ENCODE peak calls at places on chromosomes 12 and 14, in eight cellular contexts. Q is CD4-positive, CD25-positive, alpha-beta regulatory T cell; K is bronchial epithelial cell; T is PC-9; I is CD8-positive, alpha-beta T cell; D is transverse colon; W is IMR-90; O is RWPE2. U is an unnamed sample. For H3K36me3, the result is how much of the 10 kb centered on the place peaks cover.

GRCh38 chr12:39103552-39104165 is 198.3 kb upstream of the CPNE8 start:
- DNase-seq in O (no peak), K (peak), D (no peak), W (no peak), I (no peak), T (peak), Q (peak), U (no peak)

GRCh38 chr14:89017417-89017816 is 193.0 kb downstream of the TTC8 start:
- DNase-seq in T (no peak), O (no peak), K (no peak), Q (no peak), D (no peak), I (no peak), W (peak), U (no peak)

GRCh38 chr12:96720363-96720705 is 186.7 kb upstream of the NEDD1 start:
- DNase-seq in O (no peak), T (peak), I (peak), D (peak), W (no peak), K (no peak), Q (peak), U (no peak)

GRCh38 chr12:77995436-77996167 is 164.9 kb downstream of the NAV3 start:
- DNase-seq in W (peak), D (no peak), O (no peak), Q (no peak), T (no peak), I (no peak), K (peak), U (no peak)

GRCh38 chr12:11228268-11228879 is 41.1 kb downstream of the PRB3 start:
- DNase-seq in Q (peak), O (no peak), W (peak), I (no peak), T (peak), K (peak), D (peak), U (no peak)

GRCh38 chr12:56987551-56988053 is 18.7 kb downstream of the ZBTB39 start:
- DNase-seq in D (peak), K (peak), Q (peak), T (peak), O (no peak), I (peak), W (peak), U (no peak)

GRCh38 chr12:41014643-41015020 is 173.5 kb upstream of the PDZRN4 start:
- DNase-seq in W (peak), D (no peak), K (peak), I (no peak), O (no peak), Q (no peak), T (no peak), U (no peak)

GRCh38 chr12:25690996-25691864 is 138.1 kb upstream of the LMNTD1 start:
- DNase-seq in Q (no peak), I (no peak), D (no peak), O (no peak), T (no peak), K (no peak), W (no peak), U (no peak)

GRCh38 chr14:86296173-86296572 is 766.2 kb downstream of the FLRT2 start:
- DNase-seq in I (no peak), D (no peak), W (peak), O (no peak), Q (no peak), T (no peak), K (no peak), U (no peak)

GRCh38 chr12:8969861-8970411 is 19.4 kb upstream of the KLRG1 start:
- DNase-seq in O (no peak), T (no peak), W (no peak), K (no peak), Q (no peak), I (no peak), D (no peak), U (no peak)

GRCh38 chr12:66025477-66025876 is 105.1 kb downstream of the LLPH start:
- DNase-seq in Q (no peak), T (no peak), W (no peak), K (no peak), O (no peak), D (no peak), I (no peak), U (no peak)

GRCh38 chr12:47977772-47978597 is 14.6 kb downstream of the TMEM106C start:
- DNase-seq in K (no peak), T (no peak), O (no peak), Q (no peak), I (no peak), D (no peak), W (no peak), U (no peak)

GRCh38 chr12:27213830-27214787 is 30.0 kb upstream of the STK38L start:
- DNase-seq in Q (no peak), O (no peak), I (no peak), T (no peak), W (no peak), D (no peak), K (no peak), U (no peak)

GRCh38 chr12:108691995-108692808 is 39.1 kb downstream of the CORO1C start:
- DNase-seq in Q (no peak), O (no peak), I (no peak), K (peak), D (peak), T (peak), W (peak), U (no peak)

GRCh38 chr12:129193263-129193871 is 340.1 kb downstream of the GLT1D1 start:
- DNase-seq in D (peak), Q (no peak), W (no peak), O (no peak), T (no peak), I (no peak), K (peak), U (no peak)

GRCh38 chr14:101123639-101124525 is 220.4 kb upstream of the RTL1 start:
- DNase-seq in Q (no peak), I (peak), T (no peak), W (no peak), K (no peak), O (no peak), D (no peak), U (no peak)

GRCh38 chr12:64893961-64894360 is 69.5 kb downstream of the TBC1D30 start:
- DNase-seq in O (no peak), T (no peak), Q (no peak), W (peak), K (peak), I (no peak), D (no peak), U (no peak)

GRCh38 chr12:58176296-58176869 is 235.0 kb downstream of the ATP23 start:
- DNase-seq in T (peak), I (no peak), K (peak), D (peak), O (no peak), W (peak), Q (no peak), U (no peak)

GRCh38 chr12:31471061-31471460 is 119.9 kb downstream of the DENND5B start:
- DNase-seq in W (no peak), D (no peak), O (no peak), I (no peak), Q (no peak), T (peak), K (no peak), U (no peak)

GRCh38 chr12:10186299-10186698 is 7.5 kb downstream of the TMEM52B start:
- DNase-seq in K (no peak), T (no peak), Q (no peak), O (no peak), W (no peak), D (peak), I (no peak), U (no peak)

GRCh38 chr12:46537387-46537959 is 164.9 kb upstream of the SLC38A2 start:
- DNase-seq in D (no peak), K (no peak), O (no peak), Q (no peak), T (no peak), I (no peak), W (no peak), U (no peak)

GRCh38 chr14:65032319-65032718 is 45.6 kb downstream of the FNTB start:
- DNase-seq in O (no peak), I (no peak), T (no peak), D (peak), Q (no peak), W (no peak), K (no peak), U (no peak)

GRCh38 chr12:76031081-76031413 is 529 bp downstream of the PHLDA1 start:
- DNase-seq in W (no peak), D (no peak), O (no peak), K (no peak), T (no peak), Q (no peak), I (no peak), U (no peak)

GRCh38 chr14:101665478-101666078 is 95.9 kb upstream of the PPP2R5C start:
- DNase-seq in K (peak), D (peak), O (no peak), Q (peak), I (no peak), T (peak), W (peak), U (no peak)

GRCh38 chr14:71362282-71362681 is 455.0 kb downstream of the PCNX1 start:
- DNase-seq in W (no peak), I (no peak), K (no peak), Q (no peak), D (no peak), T (no peak), O (no peak), U (no peak)

GRCh38 chr12:109795023-109795422 is 38.2 kb downstream of the TRPV4 start:
- DNase-seq in K (peak), D (no peak), Q (no peak), I (no peak), T (no peak), W (peak), O (no peak), U (no peak)

GRCh38 chr12:57135939-57136338 is 7.7 kb downstream of the LRP1 start:
- DNase-seq in O (no peak), K (no peak), Q (no peak), I (no peak), D (no peak), T (no peak), W (peak), U (no peak)

GRCh38 chr14:68916358-68916757 is 62.7 kb downstream of the ACTN1 start:
- DNase-seq in O (no peak), W (no peak), Q (no peak), T (no peak), I (no peak), D (no peak), K (no peak), U (no peak)

GRCh38 chr12:42873401-42873800 is 283.9 kb upstream of the PRICKLE1 start:
- DNase-seq in I (no peak), Q (no peak), D (no peak), T (no peak), O (no peak), W (peak), K (peak), U (no peak)

GRCh38 chr12:44618960-44619359 is 257.2 kb downstream of the NELL2 start:
- DNase-seq in O (no peak), D (no peak), K (no peak), I (no peak), T (no peak), Q (no peak), W (no peak), U (no peak)

GRCh38 chr12:71556881-71557280 is 106.8 kb downstream of the ZFC3H1 start:
- DNase-seq in D (no peak), T (peak), Q (no peak), W (peak), K (peak), O (peak), I (no peak), U (no peak)

GRCh38 chr12:67885370-67886169 is 103.7 kb upstream of the IFNG-AS1 start:
- DNase-seq in I (no peak), D (no peak), W (no peak), O (no peak), K (no peak), T (no peak), Q (no peak), U (no peak)

GRCh38 chr14:95659986-95660385 is 26.2 kb upstream of the TCL1B start:
- DNase-seq in D (no peak), O (no peak), Q (no peak), K (no peak), T (no peak), W (no peak), I (no peak), U (no peak)

GRCh38 chr14:87230726-87231125 is 762.3 kb downstream of the GALC start:
- DNase-seq in O (no peak), W (no peak), T (no peak), I (no peak), Q (no peak), D (no peak), K (no peak), U (no peak)

GRCh38 chr12:6367969-6368892 is 7.1 kb downstream of the SCNN1A start:
- DNase-seq in O (no peak), W (no peak), I (no peak), D (no peak), T (no peak), K (no peak), Q (no peak), U (no peak)

GRCh38 chr12:103673891-103674375 is 86.9 kb downstream of the STAB2 start:
- DNase-seq in W (no peak), Q (no peak), I (no peak), O (no peak), D (peak), T (no peak), K (no peak), U (no peak)

GRCh38 chr12:9940370-9940769 is 8.2 kb upstream of the CLEC2A start:
- DNase-seq in I (no peak), Q (no peak), T (no peak), W (peak), K (no peak), O (no peak), D (no peak), U (no peak)

GRCh38 chr14:35414365-35414764 is 9.8 kb upstream of the NFKBIA start:
- DNase-seq in K (peak), Q (no peak), I (no peak), D (no peak), W (peak), T (no peak), O (no peak), U (no peak)
- H3K36me3 ChIP-seq in K (under half), Q (under half), I (under half), D (under half), W (under half), T (under half), O (under half), U (under half)

GRCh38 chr12:98653866-98654493 is 8.9 kb downstream of the APAF1 start:
- DNase-seq in Q (peak), D (no peak), T (no peak), O (no peak), K (peak), W (peak), I (no peak), U (no peak)
- H3K36me3 ChIP-seq in Q (under half), D (under half), T (under half), O (half or more), K (under half), W (under half), I (under half), U (under half)

DNA sequence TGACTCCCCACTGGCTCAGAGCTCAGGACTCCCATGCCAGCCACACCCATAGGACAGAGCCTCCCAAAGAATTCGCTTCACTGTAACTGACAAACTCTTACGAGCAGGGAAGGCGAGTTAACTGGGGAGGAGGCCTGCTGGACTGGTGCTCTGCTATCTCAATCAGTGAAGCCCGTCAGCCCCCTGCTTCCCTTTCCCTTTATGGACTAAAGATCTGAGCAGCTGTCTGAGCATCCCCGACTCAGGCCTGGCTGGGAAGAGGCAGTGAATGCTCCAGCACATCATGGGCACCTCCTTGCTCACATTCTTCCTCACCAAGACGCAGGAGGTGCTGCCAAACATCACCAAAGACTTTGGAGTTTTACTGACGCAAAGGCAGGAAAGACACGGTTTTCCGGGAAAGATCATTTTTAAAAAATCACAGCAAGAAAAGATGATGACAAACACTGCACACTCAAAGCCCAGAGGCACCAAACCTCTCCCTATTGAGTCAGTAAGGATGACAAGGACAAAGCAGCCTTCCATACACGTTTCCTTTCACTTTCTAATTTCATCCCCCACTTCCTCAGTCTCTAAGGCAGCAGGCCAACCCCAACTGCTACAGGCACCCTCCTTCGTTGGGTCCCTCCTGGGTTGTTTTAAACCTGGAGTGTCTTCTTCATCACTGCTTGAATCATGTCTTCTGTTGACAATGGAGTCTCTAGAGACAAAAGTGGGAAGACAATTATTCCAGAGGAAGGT is 45.0 kb upstream of the P2RX7 start:
- DNase-seq in O (no peak), K (no peak), D (no peak), W (no peak), T (no peak), Q (no peak), I (no peak), U (no peak)
- H3K36me3 ChIP-seq in O (under half), K (under half), D (under half), W (under half), T (under half), Q (under half), I (under half), U (under half)

DNA sequence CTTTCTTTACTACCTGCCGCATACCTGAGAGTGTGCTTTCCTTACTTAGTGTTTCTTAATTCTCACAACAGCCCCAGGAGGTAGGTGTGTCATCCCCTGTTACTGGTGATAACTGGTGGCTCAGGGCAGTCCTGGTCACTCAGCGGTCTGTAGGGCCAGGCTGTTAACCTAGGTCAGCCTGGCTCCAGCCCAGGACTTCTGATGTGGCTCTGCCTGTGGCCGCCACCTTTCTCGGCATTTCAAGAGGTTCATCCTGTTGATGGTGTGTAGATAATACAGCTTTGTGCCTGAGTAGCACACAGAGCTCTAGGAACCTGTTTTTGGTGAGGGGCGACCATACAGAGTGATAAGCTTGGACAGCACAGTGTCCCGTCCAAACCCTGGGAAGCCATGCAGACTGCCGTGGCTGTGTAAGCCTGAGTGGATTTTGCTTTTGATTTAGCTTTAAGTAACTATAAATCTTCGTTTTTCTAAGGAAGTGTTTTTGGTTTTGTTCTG is 11.9 kb upstream of the DNAH10 start:
- DNase-seq in I (no peak), Q (no peak), O (no peak), K (no peak), W (no peak), D (no peak), T (no peak), U (no peak)
- H3K36me3 ChIP-seq in I (under half), Q (half or more), O (half or more), K (under half), W (under half), D (under half), T (under half), U (under half)